ENCODE peak calls at places on chromosomes 5 and 9, in seven cellular contexts. One of them, this sample, is unnamed.

GRCh38 chr5:68419637-68420452 is 204.3 kb downstream of the PIK3R1 start:
- DNase-seq in fibroblast of the aortic adventitia: peak; percentile 72
- DNase-seq in LoVo: peak; percentile 41
- DNase-seq in GM12891: no peak
- DNase-seq in RWPE1: peak; percentile 41
- DNase-seq in cardiac fibroblast: peak; percentile 66
- DNase-seq in RPMI8226: no peak
- DNase-seq in this sample: peak; percentile 53

GRCh38 chr5:89133129-89133528 is 250.1 kb upstream of the MEF2C start:
- DNase-seq in fibroblast of the aortic adventitia: no peak
- DNase-seq in LoVo: no peak
- DNase-seq in GM12891: no peak
- DNase-seq in RWPE1: no peak
- DNase-seq in cardiac fibroblast: no peak
- DNase-seq in RPMI8226: no peak
- DNase-seq in this sample: no peak

GRCh38 chr5:177366528-177367322 is 9.0 kb downstream of the RGS14 start:
- DNase-seq in fibroblast of the aortic adventitia: peak; percentile 79
- DNase-seq in LoVo: peak; percentile 44
- DNase-seq in GM12891: no peak
- DNase-seq in RWPE1: peak; percentile 58
- DNase-seq in cardiac fibroblast: peak; percentile 91
- DNase-seq in RPMI8226: no peak
- DNase-seq in this sample: peak; percentile 77

GRCh38 chr9:91037511-91038482 is 236.2 kb downstream of the SYK start:
- DNase-seq in fibroblast of the aortic adventitia: peak; percentile 90
- DNase-seq in LoVo: peak; percentile 88
- DNase-seq in GM12891: no peak
- DNase-seq in RWPE1: peak; percentile 69
- DNase-seq in cardiac fibroblast: peak; percentile 87
- DNase-seq in RPMI8226: no peak
- DNase-seq in this sample: peak; percentile 82

GRCh38 chr5:124698774-124699173 is 47.7 kb downstream of the ZNF608 start:
- DNase-seq in fibroblast of the aortic adventitia: peak; percentile 23
- DNase-seq in LoVo: no peak
- DNase-seq in GM12891: no peak
- DNase-seq in RWPE1: no peak
- DNase-seq in cardiac fibroblast: peak; percentile 11
- DNase-seq in RPMI8226: no peak
- DNase-seq in this sample: no peak

GRCh38 chr5:36756848-36757247 is 119.7 kb upstream of the NIPBL start:
- DNase-seq in fibroblast of the aortic adventitia: no peak
- DNase-seq in LoVo: no peak
- DNase-seq in GM12891: no peak
- DNase-seq in RWPE1: no peak
- DNase-seq in cardiac fibroblast: no peak
- DNase-seq in RPMI8226: no peak
- DNase-seq in this sample: no peak

GRCh38 chr9:87527211-87527916 is 29.7 kb downstream of the DAPK1 start:
- DNase-seq in fibroblast of the aortic adventitia: no peak
- DNase-seq in LoVo: no peak
- DNase-seq in GM12891: no peak
- DNase-seq in RWPE1: no peak
- DNase-seq in cardiac fibroblast: no peak
- DNase-seq in RPMI8226: no peak
- DNase-seq in this sample: no peak

GRCh38 chr9:134064711-134065110 is 3.1 kb downstream of the BRD3 start:
- DNase-seq in fibroblast of the aortic adventitia: no peak
- DNase-seq in LoVo: no peak
- DNase-seq in GM12891: no peak
- DNase-seq in RWPE1: no peak
- DNase-seq in cardiac fibroblast: no peak
- DNase-seq in RPMI8226: no peak
- DNase-seq in this sample: no peak

GRCh38 chr5:102068870-102069269 is 227.2 kb downstream of the SLCO4C1 start:
- DNase-seq in fibroblast of the aortic adventitia: no peak
- DNase-seq in LoVo: no peak
- DNase-seq in GM12891: no peak
- DNase-seq in RWPE1: no peak
- DNase-seq in cardiac fibroblast: no peak
- DNase-seq in RPMI8226: no peak
- DNase-seq in this sample: no peak

GRCh38 chr5:172911976-172912375 is 47.2 kb upstream of the RPL26L1 start:
- DNase-seq in fibroblast of the aortic adventitia: no peak
- DNase-seq in LoVo: no peak
- DNase-seq in GM12891: no peak
- DNase-seq in RWPE1: no peak
- DNase-seq in cardiac fibroblast: no peak
- DNase-seq in RPMI8226: no peak
- DNase-seq in this sample: no peak

GRCh38 chr5:157549283-157549629 is 26.3 kb downstream of the ADAM19 start:
- DNase-seq in fibroblast of the aortic adventitia: peak; percentile 48
- DNase-seq in LoVo: no peak
- DNase-seq in GM12891: no peak
- DNase-seq in RWPE1: no peak
- DNase-seq in cardiac fibroblast: no peak
- DNase-seq in RPMI8226: no peak
- DNase-seq in this sample: no peak

GRCh38 chr5:59506285-59506877 is 387.1 kb downstream of the PDE4D start:
- DNase-seq in fibroblast of the aortic adventitia: peak; percentile 45
- DNase-seq in LoVo: peak; percentile 38
- DNase-seq in GM12891: no peak
- DNase-seq in RWPE1: peak; percentile 40
- DNase-seq in cardiac fibroblast: peak; percentile 67
- DNase-seq in RPMI8226: peak; percentile 64
- DNase-seq in this sample: peak; percentile 51

GRCh38 chr9:20358201-20358600 is 264.1 kb downstream of the MLLT3 start:
- DNase-seq in fibroblast of the aortic adventitia: peak; percentile 36
- DNase-seq in LoVo: peak; percentile 25
- DNase-seq in GM12891: no peak
- DNase-seq in RWPE1: peak; percentile 68
- DNase-seq in cardiac fibroblast: peak; percentile 33
- DNase-seq in RPMI8226: no peak
- DNase-seq in this sample: peak; percentile 79

GRCh38 chr9:34710023-34710422 is at the start of gene CCL21:
- DNase-seq in fibroblast of the aortic adventitia: peak; percentile 73
- DNase-seq in LoVo: no peak
- DNase-seq in GM12891: no peak
- DNase-seq in RWPE1: no peak
- DNase-seq in cardiac fibroblast: peak; percentile 83
- DNase-seq in RPMI8226: no peak
- DNase-seq in this sample: no peak

GRCh38 chr5:121053055-121053985 is 589.2 kb downstream of the PRR16 start:
- DNase-seq in fibroblast of the aortic adventitia: no peak
- DNase-seq in LoVo: no peak
- DNase-seq in GM12891: no peak
- DNase-seq in RWPE1: no peak
- DNase-seq in cardiac fibroblast: no peak
- DNase-seq in RPMI8226: no peak
- DNase-seq in this sample: no peak

GRCh38 chr9:117709936-117710335 is 5.7 kb downstream of the TLR4 start:
- DNase-seq in fibroblast of the aortic adventitia: no peak
- DNase-seq in LoVo: no peak
- DNase-seq in GM12891: no peak
- DNase-seq in RWPE1: no peak
- DNase-seq in cardiac fibroblast: no peak
- DNase-seq in RPMI8226: no peak
- DNase-seq in this sample: no peak

GRCh38 chr5:72294473-72294872 is 25.6 kb downstream of the MRPS27 start:
- DNase-seq in fibroblast of the aortic adventitia: no peak
- DNase-seq in LoVo: no peak
- DNase-seq in GM12891: no peak
- DNase-seq in RWPE1: no peak
- DNase-seq in cardiac fibroblast: no peak
- DNase-seq in RPMI8226: no peak
- DNase-seq in this sample: no peak

GRCh38 chr5:147509710-147510651 is at the start of gene DPYSL3:
- DNase-seq in fibroblast of the aortic adventitia: peak; percentile 84
- DNase-seq in LoVo: no peak
- DNase-seq in GM12891: no peak
- DNase-seq in RWPE1: peak; percentile 44
- DNase-seq in cardiac fibroblast: peak; percentile 88
- DNase-seq in RPMI8226: peak; percentile 22
- DNase-seq in this sample: peak; percentile 60

GRCh38 chr9:101443358-101443757 is 7.8 kb upstream of the ALDOB start:
- DNase-seq in fibroblast of the aortic adventitia: no peak
- DNase-seq in LoVo: no peak
- DNase-seq in GM12891: no peak
- DNase-seq in RWPE1: no peak
- DNase-seq in cardiac fibroblast: no peak
- DNase-seq in RPMI8226: no peak
- DNase-seq in this sample: no peak

This sample was measured in amniotic epithelial cell.